ENCODE peak calls at places on chromosome 22, in four cellular contexts. X is A172; N is activated T-cell treated with anti-CD3 and anti-CD28 coated beads, Interleukin-2, amount 50 U/mL, for 4 hours; W is GM19239. V is an unnamed sample.
A peak's percentile ranks its signal among the peaks of the same experiment; 100 is the strongest.

GRCh38 chr22:41762980-41763779 is 37.3 kb upstream of the CCDC134 start:
- DNase-seq in X (no peak), N (no peak), W (no peak), V (no peak)

GRCh38 chr22:39219071-39220050 is 25.4 kb downstream of the PDGFB start:
- DNase-seq in X (peak; percentile 13), N (no peak), W (no peak), V (no peak)

GRCh38 chr22:38125731-38126344 is 15.4 kb upstream of the BAIAP2L2 start:
- DNase-seq in X (no peak), N (no peak), W (no peak), V (no peak)

GRCh38 chr22:26763633-26764295 is 106.4 kb downstream of the MIAT start:
- DNase-seq in X (peak; percentile 64), N (no peak), W (no peak), V (no peak)

GRCh38 chr22:41481925-41482318 is 13.0 kb downstream of the ACO2 start:
- DNase-seq in X (no peak), N (no peak), W (no peak), V (no peak)

GRCh38 chr22:37032535-37033460 is 13.3 kb downstream of the MPST start:
- DNase-seq in X (peak; percentile 8), N (no peak), W (no peak), V (no peak)

GRCh38 chr22:48436201-48436931 is 1391.3 kb downstream of the BRD1 start:
- DNase-seq in X (no peak), N (no peak), W (no peak), V (no peak)

GRCh38 chr22:31102441-31103081 is 4.8 kb downstream of the SELENOM start:
- DNase-seq in X (peak; percentile 73), N (no peak), W (no peak), V (peak; percentile 95)

GRCh38 chr22:36461665-36462474 is 19.6 kb downstream of the TXN2 start:
- DNase-seq in X (peak; percentile 93), N (no peak), W (no peak), V (peak; percentile 93)

GRCh38 chr22:30435674-30436126 is 10.1 kb downstream of the MTFP1 start:
- DNase-seq in X (peak; percentile 13), N (peak; percentile 71), W (no peak), V (no peak)

GRCh38 chr22:18929459-18929858 is 6.6 kb downstream of the PRODH start:
- DNase-seq in X (no peak), N (no peak), W (no peak), V (no peak)

GRCh38 chr22:50269573-50270301 is 443 bp downstream of the MAPK11 start:
- DNase-seq in X (no peak), N (peak; percentile 38), W (no peak), V (no peak)

GRCh38 chr22:32308934-32309333 is 48.7 kb upstream of the RFPL3 start:
- DNase-seq in X (no peak), N (no peak), W (no peak), V (no peak)

GRCh38 chr22:30247974-30248373 is 1.4 kb upstream of the LIF start:
- DNase-seq in X (no peak), N (no peak), W (no peak), V (no peak)

GRCh38 chr22:38132794-38133193 is 22.3 kb upstream of the BAIAP2L2 start:
- DNase-seq in X (no peak), N (no peak), W (no peak), V (no peak)

GRCh38 chr22:38348751-38349496 is 31.7 kb upstream of the CSNK1E start:
- DNase-seq in X (no peak), N (no peak), W (no peak), V (no peak)

GRCh38 chr22:37803195-37803635 is 4.5 kb upstream of the GCAT start:
- DNase-seq in X (no peak), N (no peak), W (no peak), V (no peak)

GRCh38 chr22:37492428-37493344 is 6.5 kb upstream of the MFNG start:
- DNase-seq in X (peak; percentile 59), N (peak; percentile 47), W (no peak), V (no peak)

GRCh38 chr22:29018293-29019189 is 43.1 kb downstream of the C22orf31 start:
- DNase-seq in X (no peak), N (no peak), W (no peak), V (no peak)

GRCh38 chr22:21921729-21922128 is 30.9 kb downstream of the PPM1F start:
- DNase-seq in X (no peak), N (no peak), W (no peak), V (no peak)

GRCh38 chr22:27407369-27407985 is 394.1 kb downstream of the MN1 start:
- DNase-seq in X (no peak), N (no peak), W (no peak), V (no peak)

GRCh38 chr22:26416670-26417270 is 12.3 kb upstream of the ASPHD2 start:
- DNase-seq in X (peak; percentile 73), N (no peak), W (no peak), V (peak; percentile 39)

GRCh38 chr22:29509815-29510214 is 29.8 kb downstream of the NEFH start:
- DNase-seq in X (no peak), N (no peak), W (no peak), V (no peak)

GRCh38 chr22:40624770-40625169 is 11.7 kb downstream of the MRTFA start:
- DNase-seq in X (no peak), N (no peak), W (no peak), V (no peak)

GRCh38 chr22:37161442-37161841 is 11.7 kb upstream of the IL2RB start:
- DNase-seq in X (peak; percentile 34), N (no peak), W (no peak), V (no peak)

GRCh38 chr22:23031795-23032194 is 38.5 kb upstream of the GNAZ start:
- DNase-seq in X (no peak), N (no peak), W (no peak), V (no peak)

GRCh38 chr22:50169774-50170341 is 673 bp upstream of the PANX2 start:
- DNase-seq in X (no peak), N (peak; percentile 45), W (no peak), V (no peak)

GRCh38 chr22:48740731-48741405 is 1086.8 kb downstream of the BRD1 start:
- DNase-seq in X (no peak), N (no peak), W (no peak), V (no peak)

GRCh38 chr22:48055827-48056226 is 1293.4 kb downstream of the TBC1D22A start:
- DNase-seq in X (peak; percentile 80), N (no peak), W (no peak), V (no peak)

GRCh38 chr22:39306456-39307361 is 12.7 kb downstream of the RPL3 start:
- DNase-seq in X (no peak), N (peak; percentile 58), W (no peak), V (no peak)

GRCh38 chr22:27930246-27931060 is 11.4 kb upstream of the PITPNB start:
- DNase-seq in X (no peak), N (no peak), W (no peak), V (no peak)

V was measured in AG04450.